ENCODE peak calls at places on chromosome 9, in ten cellular contexts. I is spleen, J is body of pancreas, Z is tibial nerve, T is Peyer's patch, D is IMR-90, V is HepG2, F is A549, N is upper lobe of left lung, R is ovary. B is an unnamed sample.

GRCh38 chr9:83062653-83063527 is at the start of gene RASEF:
- DNase-seq in I (peak), J (peak), Z (no peak), T (no peak), D (no peak), V (no peak), F (peak), N (peak), R (no peak), B (no peak)

GRCh38 chr9:121720311-121720991 is 69.0 kb downstream of the DAB2IP start:
- DNase-seq in I (no peak), J (no peak), Z (no peak), T (no peak), D (no peak), V (no peak), F (no peak), N (no peak), R (no peak), B (no peak)

GRCh38 chr9:137407590-137408300 is 15.2 kb downstream of the EXD3 start:
- DNase-seq in I (no peak), J (no peak), Z (peak), T (no peak), D (no peak), V (no peak), F (no peak), N (no peak), R (peak), B (no peak)

GRCh38 chr9:106619211-106619610 is 243.8 kb upstream of the ZNF462 start:
- DNase-seq in I (no peak), J (no peak), Z (no peak), T (no peak), D (peak), V (no peak), F (no peak), N (no peak), R (no peak), B (no peak)

GRCh38 chr9:3124006-3124405 is 280.1 kb upstream of the PUM3 start:
- DNase-seq in I (no peak), J (no peak), Z (no peak), T (no peak), D (no peak), V (no peak), F (no peak), N (no peak), R (no peak), B (no peak)

GRCh38 chr9:77011973-77012817 is 7.3 kb upstream of the FOXB2 start:
- DNase-seq in I (peak), J (peak), Z (peak), T (peak), D (peak), V (peak), F (peak), N (peak), R (peak), B (no peak)

GRCh38 chr9:99134893-99135341 is 30.0 kb downstream of the TGFBR1 start:
- DNase-seq in I (no peak), J (no peak), Z (no peak), T (no peak), D (peak), V (no peak), F (no peak), N (no peak), R (no peak), B (no peak)

GRCh38 chr9:95086564-95086955 is 230.9 kb downstream of the FANCC start:
- DNase-seq in I (peak), J (no peak), Z (no peak), T (no peak), D (no peak), V (no peak), F (no peak), N (no peak), R (no peak), B (no peak)

GRCh38 chr9:78973906-78974305 is 597.9 kb upstream of the TLE4 start:
- DNase-seq in I (no peak), J (no peak), Z (no peak), T (no peak), D (peak), V (no peak), F (peak), N (no peak), R (no peak), B (no peak)

GRCh38 chr9:105146677-105147076 is 97.8 kb upstream of the SLC44A1 start:
- DNase-seq in I (no peak), J (no peak), Z (no peak), T (no peak), D (no peak), V (no peak), F (no peak), N (no peak), R (no peak), B (no peak)

GRCh38 chr9:15160673-15161072 is 146.3 kb downstream of the TTC39B start:
- DNase-seq in I (no peak), J (no peak), Z (no peak), T (no peak), D (peak), V (no peak), F (no peak), N (no peak), R (no peak), B (no peak)

GRCh38 chr9:117188394-117188793 is 226.5 kb downstream of the ASTN2 start:
- DNase-seq in I (no peak), J (no peak), Z (no peak), T (no peak), D (no peak), V (no peak), F (no peak), N (no peak), R (no peak), B (no peak)

GRCh38 chr9:14158911-14159310 is 155.0 kb downstream of the NFIB start:
- DNase-seq in I (no peak), J (no peak), Z (no peak), T (no peak), D (peak), V (no peak), F (peak), N (no peak), R (no peak), B (no peak)

GRCh38 chr9:110015759-110016158 is 192.2 kb downstream of the C9orf152 start:
- DNase-seq in I (no peak), J (no peak), Z (no peak), T (no peak), D (peak), V (no peak), F (peak), N (no peak), R (no peak), B (no peak)

GRCh38 chr9:93096131-93096802 is at the start of gene CARD19:
- DNase-seq in I (no peak), J (peak), Z (peak), T (peak), D (peak), V (no peak), F (peak), N (peak), R (peak), B (no peak)

GRCh38 chr9:93095205-93096130 is 549 bp upstream of the CARD19 start:
- DNase-seq in I (peak), J (peak), Z (peak), T (peak), D (peak), V (peak), F (peak), N (peak), R (peak), B (peak)

GRCh38 chr9:93093449-93094293 is 2.3 kb upstream of the CARD19 start:
- DNase-seq in I (peak), J (no peak), Z (no peak), T (peak), D (no peak), V (no peak), F (no peak), N (peak), R (peak), B (no peak)

GRCh38 chr9:93093081-93093448 is 3.0 kb upstream of the CARD19 start:
- DNase-seq in I (peak), J (no peak), Z (no peak), T (no peak), D (no peak), V (no peak), F (no peak), N (peak), R (no peak), B (no peak)

GRCh38 chr9:93094294-93095204 is 1.5 kb upstream of the CARD19 start:
- DNase-seq in I (peak), J (peak), Z (no peak), T (peak), D (no peak), V (no peak), F (no peak), N (peak), R (peak), B (no peak)
- TF ChIP-seq POLR2A in I (no peak), J (no peak), Z (no peak), T (no peak), D (no peak), V (no peak), F (no peak), N (no peak), R (no peak), B (no peak)

GRCh38 chr9:124206391-124206790 is 51.4 kb upstream of the NEK6 start:
- DNase-seq in I (no peak), J (no peak), Z (no peak), T (peak), D (no peak), V (no peak), F (no peak), N (no peak), R (no peak), B (no peak)
- H3K27ac ChIP-seq in I (peak), J (no peak), Z (no peak), T (no peak), D (no peak), V (no peak), F (no peak), N (no peak), R (no peak), B (no peak)

GRCh38 chr9:36164989-36165388 is 4.2 kb upstream of the CCIN start:
- DNase-seq in I (no peak), J (no peak), Z (no peak), T (no peak), D (no peak), V (no peak), F (no peak), N (no peak), R (no peak), B (no peak)

GRCh38 chr9:36164361-36164760 is 4.8 kb upstream of the CCIN start:
- DNase-seq in I (no peak), J (no peak), Z (no peak), T (no peak), D (no peak), V (no peak), F (no peak), N (no peak), R (peak), B (no peak)

GRCh38 chr9:36163840-36164175 is 5.4 kb upstream of the CCIN start:
- DNase-seq in I (no peak), J (no peak), Z (no peak), T (no peak), D (peak), V (no peak), F (peak), N (no peak), R (no peak), B (no peak)

GRCh38 chr9:36165766-36166149 is 3.4 kb upstream of the CCIN start:
- DNase-seq in I (no peak), J (no peak), Z (no peak), T (no peak), D (peak), V (no peak), F (no peak), N (no peak), R (no peak), B (no peak)

GRCh38 chr9:36166150-36166927 is 2.8 kb upstream of the CCIN start:
- DNase-seq in I (peak), J (peak), Z (peak), T (peak), D (peak), V (peak), F (peak), N (peak), R (peak), B (no peak)
- TF ChIP-seq POLR2A in I (no peak), J (no peak), Z (no peak), T (no peak), D (peak), V (no peak), F (no peak), N (no peak), R (no peak), B (no peak)

DNA sequence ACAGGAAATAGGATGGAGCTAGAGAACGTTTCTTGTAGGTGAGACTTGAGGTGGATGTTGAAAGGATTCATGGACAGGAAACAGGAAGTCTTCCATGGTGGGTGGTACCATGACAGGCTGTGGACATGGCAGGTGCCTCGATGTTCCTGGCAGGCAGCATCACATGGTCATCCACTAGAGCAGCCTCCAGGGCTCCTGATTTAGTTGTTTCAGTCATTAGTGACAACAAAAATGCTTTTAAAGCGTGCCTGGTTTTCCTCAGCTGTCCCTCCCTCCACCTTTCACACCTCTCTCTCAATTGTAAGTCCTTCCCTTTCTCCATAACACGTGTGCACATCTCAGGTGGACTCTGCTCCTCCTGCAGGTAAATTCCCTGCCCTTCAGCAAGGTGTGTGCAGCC is 25.2 kb upstream of the ASPN start:
- DNase-seq in I (no peak), J (no peak), Z (no peak), T (no peak), D (no peak), V (no peak), F (no peak), N (no peak), R (no peak), B (no peak)
- H3K27ac ChIP-seq in I (no peak), J (no peak), Z (peak), T (no peak), D (peak), V (no peak), F (peak), N (no peak), R (peak), B (peak)

GRCh38 chr9:113543286-113544000 is 79.9 kb downstream of the RGS3 start:
- DNase-seq in I (peak), J (no peak), Z (no peak), T (no peak), D (no peak), V (no peak), F (no peak), N (no peak), R (no peak), B (no peak)

GRCh38 chr9:113542741-113543140 is 79.2 kb downstream of the RGS3 start:
- DNase-seq in I (peak), J (peak), Z (no peak), T (no peak), D (no peak), V (no peak), F (no peak), N (no peak), R (no peak), B (no peak)

GRCh38 chr9:113540466-113540865 is 76.9 kb downstream of the RGS3 start:
- DNase-seq in I (peak), J (no peak), Z (no peak), T (no peak), D (no peak), V (no peak), F (no peak), N (no peak), R (no peak), B (no peak)

GRCh38 chr9:113542016-113542415 is 78.5 kb downstream of the RGS3 start:
- DNase-seq in I (peak), J (no peak), Z (no peak), T (no peak), D (no peak), V (no peak), F (no peak), N (no peak), R (no peak), B (no peak)

DNA sequence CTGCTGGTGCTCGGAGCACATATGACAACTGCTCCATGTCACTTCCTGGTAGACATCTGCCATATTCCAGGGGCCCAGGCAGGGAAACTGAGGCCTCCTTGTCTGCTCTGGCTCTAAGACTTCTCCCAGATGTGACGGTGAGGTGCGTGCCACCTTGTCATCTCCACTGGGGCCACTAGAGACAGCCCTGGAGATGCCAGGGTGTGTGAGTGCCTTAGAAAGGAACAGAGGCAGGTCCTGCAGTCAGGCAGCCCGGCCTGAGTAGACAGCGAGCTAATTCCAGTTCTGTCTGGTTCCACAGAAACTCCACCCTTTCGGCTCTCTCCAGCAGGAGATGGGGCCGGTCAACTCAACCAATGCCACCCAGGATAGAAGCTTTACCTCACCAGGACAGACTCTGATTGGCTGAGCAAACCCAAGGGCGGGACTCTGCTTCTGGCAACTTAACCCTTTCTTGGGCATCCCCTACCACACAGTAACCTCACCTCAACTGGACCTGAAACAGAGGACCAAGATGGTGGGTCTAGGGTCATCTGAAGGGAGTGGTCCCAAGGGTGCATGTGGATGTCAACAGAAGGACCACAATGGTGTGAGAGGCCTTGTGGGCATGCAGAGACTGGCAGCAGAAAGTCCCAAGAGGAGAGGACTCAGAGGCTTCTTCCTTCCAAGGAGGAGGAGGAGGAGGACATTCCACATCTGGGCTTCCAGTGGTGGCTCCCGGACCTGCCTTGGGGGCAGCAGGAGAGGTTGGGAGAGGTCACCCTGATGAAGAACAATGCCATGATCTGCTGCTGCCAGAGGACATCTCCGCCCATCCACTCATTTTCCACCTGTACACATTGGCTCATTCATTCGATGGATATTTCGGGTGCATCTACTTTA is 77.7 kb downstream of the RGS3 start:
- DNase-seq in I (peak), J (peak), Z (no peak), T (no peak), D (peak), V (peak), F (peak), N (no peak), R (no peak), B (no peak)
- TF ChIP-seq POLR2A in I (no peak), J (peak), Z (no peak), T (no peak), D (no peak), V (no peak), F (no peak), N (no peak), R (no peak), B (no peak)

DNA sequence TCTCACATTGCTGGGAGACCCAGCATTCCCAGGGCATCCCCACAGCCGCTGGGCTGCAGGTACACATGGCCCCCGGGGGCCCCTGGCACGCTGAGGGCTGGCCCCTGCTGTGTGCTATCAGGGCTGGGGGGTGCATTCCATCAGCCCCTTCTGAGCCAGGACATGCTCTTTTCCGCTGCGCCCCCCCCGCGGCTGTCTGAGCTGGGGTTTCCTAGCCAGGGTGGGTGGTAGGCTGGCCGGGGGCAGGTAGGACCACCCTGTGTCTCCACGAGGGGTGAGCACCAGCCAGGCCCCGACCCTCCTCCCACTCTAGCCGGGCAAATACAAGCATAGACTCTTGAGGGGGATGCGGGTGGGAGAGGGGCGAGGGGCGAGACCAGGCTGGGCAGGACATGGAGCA is 58.1 kb upstream of the FCN2 start:
- DNase-seq in I (no peak), J (no peak), Z (no peak), T (no peak), D (no peak), V (no peak), F (no peak), N (no peak), R (no peak), B (no peak)
- H3K27ac ChIP-seq in I (no peak), J (no peak), Z (no peak), T (no peak), D (no peak), V (no peak), F (no peak), N (no peak), R (no peak), B (no peak)

GRCh38 chr9:70064496-70064895 is 20.8 kb downstream of the MAMDC2 start:
- DNase-seq in I (no peak), J (no peak), Z (no peak), T (no peak), D (no peak), V (no peak), F (no peak), N (no peak), R (no peak), B (no peak)
- TF ChIP-seq POLR2A in I (no peak), J (no peak), Z (no peak), T (no peak), D (no peak), V (no peak), F (no peak), N (no peak), R (no peak), B (no peak)

DNA sequence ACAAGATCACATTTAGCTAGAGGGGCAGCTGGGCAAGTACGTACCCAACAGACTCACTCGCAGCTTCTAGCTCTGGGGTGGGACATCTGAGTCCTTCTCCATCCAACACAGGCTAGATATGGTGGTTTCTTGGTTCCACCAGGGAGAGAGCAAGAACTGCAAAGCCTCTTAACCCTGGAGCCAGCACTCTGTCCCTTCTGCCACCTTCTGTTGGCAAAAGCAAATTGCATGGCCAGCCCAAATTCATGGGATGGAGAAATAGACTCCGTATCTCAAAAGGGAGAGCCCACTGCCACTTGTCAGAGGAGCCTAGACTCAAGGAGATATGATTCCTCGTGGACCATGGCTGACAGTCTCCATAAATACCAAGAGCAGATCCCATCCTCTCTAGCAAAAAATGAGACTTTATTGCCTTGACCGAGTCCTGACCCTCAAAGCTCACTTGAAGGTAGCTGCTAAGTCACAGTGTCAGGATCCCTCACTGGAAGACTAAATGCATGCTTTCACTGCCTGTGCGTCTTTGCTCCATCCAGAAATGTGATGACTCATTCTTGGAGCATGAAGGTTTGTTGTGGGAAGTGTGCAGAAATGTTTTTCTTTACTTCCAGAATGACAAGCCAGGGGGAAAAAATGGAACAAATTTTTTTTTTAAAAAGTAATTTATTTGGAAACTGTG is 28.8 kb upstream of the ROR2 start:
- DNase-seq in I (no peak), J (peak), Z (no peak), T (no peak), D (peak), V (no peak), F (peak), N (no peak), R (no peak), B (no peak)
- H3K27ac ChIP-seq in I (no peak), J (no peak), Z (no peak), T (no peak), D (peak), V (no peak), F (peak), N (no peak), R (no peak), B (no peak)

DNA sequence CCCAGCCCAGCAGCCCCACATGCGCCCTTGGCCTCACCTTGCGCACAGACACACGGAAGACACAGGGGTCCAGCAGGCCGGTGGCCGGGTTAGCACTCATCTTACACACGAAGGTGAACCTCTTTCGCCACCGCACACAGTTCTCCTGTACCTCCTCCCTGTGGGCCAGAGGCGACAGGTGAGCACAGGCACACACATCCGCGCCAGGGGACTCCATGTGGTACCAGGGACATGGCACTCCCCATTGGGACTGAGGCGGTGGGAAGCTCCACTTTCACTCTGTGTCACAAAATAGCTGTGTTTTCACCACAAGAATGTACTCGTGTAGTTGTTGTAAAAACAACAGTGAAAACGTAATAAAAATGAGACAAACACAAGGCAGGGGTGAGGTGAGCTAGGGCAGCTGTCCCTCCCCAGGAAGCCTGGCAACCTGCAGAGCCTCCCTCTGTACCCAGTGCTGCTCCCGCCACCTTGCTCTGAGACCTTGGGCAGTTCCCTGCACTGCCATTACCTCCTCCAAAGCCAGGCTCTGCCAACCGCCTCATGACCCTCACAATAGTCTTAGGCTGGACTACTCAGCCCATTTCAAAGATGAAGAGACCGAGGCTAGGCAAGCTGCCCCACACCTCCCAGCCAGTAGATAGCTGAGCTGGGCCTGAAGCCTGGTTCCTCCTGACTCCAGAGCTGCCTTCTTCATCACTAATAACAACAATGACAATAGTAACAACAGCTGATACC is 16.3 kb upstream of the DPM2 start:
- DNase-seq in I (no peak), J (no peak), Z (no peak), T (no peak), D (no peak), V (no peak), F (no peak), N (no peak), R (no peak), B (no peak)
- TF ChIP-seq POLR2A in I (no peak), J (no peak), Z (no peak), T (no peak), D (no peak), V (no peak), F (no peak), N (no peak), R (no peak), B (no peak)